ENCODE peak calls at places on chromosome 5, in eight cellular contexts. X is stimulated activated naive CD8-positive, alpha-beta T cell treated with anti-CD3 and anti-CD28 coated beads, Interleukin-15, amount 100 ng/mL, for 72 hours; L is stimulated activated CD4-positive, alpha-beta T cell treated with anti-CD3 and anti-CD28 coated beads, Interleukin-2, amount 100 ng/mL, for 48 hours; J is tibial nerve; B is stimulated activated CD8-positive, alpha-beta memory T cell treated with anti-CD3 and anti-CD28 coated beads, Interleukin-7, amount 100 ng/mL, for 1 hour; N is HuH-7; E is ELR; G is retinal pigment epithelial cell. F is an unnamed sample.

GRCh38 chr5:170151105-170151831 is 45.6 kb downstream of the FOXI1 start:
- DNase-seq in G (peak), J (no peak), B (no peak), L (no peak), N (no peak), E (peak), X (no peak), F (no peak)

GRCh38 chr5:80654054-80654390 is 430 bp upstream of the MSH3 start:
- DNase-seq in L (peak), B (no peak), J (no peak), E (peak), X (no peak), G (no peak), N (peak), F (no peak)

GRCh38 chr5:179198865-179199645 is 138.9 kb downstream of the ZNF354C start:
- DNase-seq in E (no peak), L (no peak), G (no peak), J (no peak), N (no peak), X (no peak), B (no peak), F (no peak)

GRCh38 chr5:122102825-122103224 is 24.8 kb upstream of the LOX start:
- DNase-seq in B (no peak), E (peak), X (no peak), G (no peak), N (no peak), J (no peak), L (no peak), F (no peak)

GRCh38 chr5:170302729-170303501 is 5.3 kb upstream of the LCP2 start:
- DNase-seq in N (no peak), L (peak), G (no peak), J (no peak), E (no peak), X (peak), B (no peak), F (no peak)

GRCh38 chr5:150263801-150264621 is 25.6 kb downstream of the CAMK2A start:
- DNase-seq in N (no peak), J (peak), B (no peak), G (peak), L (no peak), E (peak), X (no peak), F (no peak)

GRCh38 chr5:76083555-76084495 is 642 bp downstream of the SV2C start:
- DNase-seq in X (peak), E (no peak), L (peak), G (no peak), N (no peak), J (no peak), B (no peak), F (no peak)

GRCh38 chr5:178291161-178291561 is 58.6 kb upstream of the PHYKPL start:
- DNase-seq in B (no peak), N (no peak), G (no peak), E (no peak), L (no peak), J (no peak), X (no peak), F (no peak)

F was measured in NCI-H526 treated with DMSO at 0.1 percent for 48 hours.